ENCODE peak calls at places on chromosome 10, in four cellular contexts. B, J, A and P are unnamed samples.

GRCh38 chr10:77513783-77514331 is 123.8 kb downstream of the KCNMA1 start:
- DNase-seq in B (peak), J (no peak), A (peak), P (peak)

GRCh38 chr10:30705086-30705624 is 75.6 kb upstream of the LYZL2 start:
- DNase-seq in B (no peak), J (no peak), A (no peak), P (no peak)

GRCh38 chr10:31467791-31468535 is 148.9 kb downstream of the ZEB1 start:
- DNase-seq in B (no peak), J (no peak), A (no peak), P (no peak)

GRCh38 chr10:103619424-103620356 is 126.2 kb downstream of the NEURL1 start:
- DNase-seq in B (no peak), J (no peak), A (no peak), P (no peak)

GRCh38 chr10:17607603-17608332 is 9.4 kb downstream of the HACD1 start:
- DNase-seq in B (peak), J (peak), A (no peak), P (peak)

GRCh38 chr10:97713351-97713827 is at the start of gene MARVELD1:
- DNase-seq in B (peak), J (peak), A (peak), P (peak)

GRCh38 chr10:84845628-84846261 is 517.4 kb downstream of the CCSER2 start:
- DNase-seq in B (no peak), J (no peak), A (no peak), P (no peak)

GRCh38 chr10:96491303-96491702 is 22.4 kb downstream of the TLL2 start:
- DNase-seq in B (no peak), J (no peak), A (no peak), P (peak)

GRCh38 chr10:95346715-95347401 is 56.1 kb upstream of the PDLIM1 start:
- DNase-seq in B (no peak), J (no peak), A (no peak), P (no peak)

GRCh38 chr10:97434557-97434956 is 8.6 kb downstream of the PGAM1 start:
- DNase-seq in B (no peak), J (no peak), A (no peak), P (no peak)

GRCh38 chr10:91579351-91579985 is 53.4 kb downstream of the PPP1R3C start:
- DNase-seq in B (no peak), J (no peak), A (no peak), P (no peak)

DNA sequence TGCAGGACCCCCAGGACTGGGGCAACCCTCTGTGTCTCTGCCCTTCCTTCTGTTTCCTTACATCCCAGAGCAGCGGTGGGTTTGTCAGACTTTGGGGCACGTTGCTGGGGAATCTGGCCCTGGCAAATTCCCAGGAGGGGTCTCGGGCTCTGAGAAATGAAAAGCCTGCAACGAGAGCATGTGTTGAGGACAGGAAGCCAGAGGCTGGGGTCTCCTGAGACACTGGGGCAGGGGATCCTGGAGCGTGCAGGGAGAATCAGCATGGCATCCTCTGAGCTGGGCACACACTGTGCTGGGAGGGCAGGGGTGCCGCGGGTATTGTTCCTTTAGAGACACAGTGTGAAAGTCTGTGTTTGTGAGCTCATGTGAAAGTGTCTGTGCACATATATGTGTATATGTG is 279.9 kb upstream of the PPP2R2D start:
- DNase-seq in B (no peak), J (no peak), A (no peak), P (no peak)
- H3K4me3 ChIP-seq in B (no peak), J (no peak), A (no peak), P (no peak)

DNA sequence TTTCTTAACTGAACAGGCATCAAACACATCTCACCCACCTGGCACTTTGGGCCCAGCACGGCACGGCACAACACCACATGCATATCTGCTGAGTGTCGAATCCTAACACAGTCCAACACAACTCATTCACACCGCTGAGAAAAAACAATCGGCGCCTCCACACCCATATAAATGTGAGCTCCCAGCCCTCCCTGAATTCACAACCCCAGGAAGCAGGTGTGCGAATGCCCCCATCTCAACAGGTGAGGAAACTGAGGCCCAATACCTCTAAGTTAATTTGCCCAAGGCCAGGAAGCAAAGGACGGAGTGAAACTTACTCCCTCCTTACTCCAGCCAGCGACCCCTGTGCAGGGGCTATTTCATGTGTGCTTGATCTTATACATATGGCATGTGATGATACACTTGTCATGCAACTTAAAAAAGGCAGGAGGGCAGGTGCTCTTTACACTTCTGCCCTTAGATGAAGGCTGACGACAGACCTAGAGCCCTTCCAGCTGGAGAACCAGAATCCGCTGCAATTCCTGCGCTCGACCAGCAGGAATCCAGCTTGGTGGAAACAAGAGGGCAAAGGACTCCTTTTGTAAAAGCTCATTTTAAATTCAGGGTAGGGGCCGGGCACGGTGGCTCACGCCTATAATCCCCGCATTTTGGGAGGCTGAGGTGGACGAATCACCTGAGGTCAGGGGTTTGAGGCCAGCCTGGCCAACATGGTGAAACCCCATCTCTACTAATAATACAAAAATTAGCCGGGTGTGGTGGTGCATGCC is 116.0 kb downstream of the LARP4B start:
- DNase-seq in B (peak), J (no peak), A (no peak), P (no peak)
- TF ChIP-seq CTCF in B (no peak), J (no peak), A (no peak), P (no peak)

GRCh38 chr10:100745882-100746412 is 565 bp downstream of the PAX2 start:
- DNase-seq in B (no peak), J (no peak), A (no peak), P (no peak)

GRCh38 chr10:100742936-100743335 is 2.4 kb upstream of the PAX2 start:
- DNase-seq in B (no peak), J (no peak), A (no peak), P (no peak)

GRCh38 chr10:100743626-100744135 is 1.7 kb upstream of the PAX2 start:
- DNase-seq in B (peak), J (peak), A (no peak), P (peak)

GRCh38 chr10:100744980-100745881 is at the start of gene PAX2:
- DNase-seq in B (peak), J (no peak), A (no peak), P (no peak)

GRCh38 chr10:100744136-100744979 is 1.0 kb upstream of the PAX2 start:
- DNase-seq in B (peak), J (no peak), A (no peak), P (no peak)
- H3K4me3 ChIP-seq in B (peak), J (no peak), A (peak), P (no peak)

GRCh38 chr10:90437452-90437851 is 420.4 kb downstream of the HTR7 start:
- DNase-seq in B (no peak), J (no peak), A (no peak), P (no peak)
- TF ChIP-seq CTCF in B (no peak), J (no peak), A (no peak), P (no peak)

DNA sequence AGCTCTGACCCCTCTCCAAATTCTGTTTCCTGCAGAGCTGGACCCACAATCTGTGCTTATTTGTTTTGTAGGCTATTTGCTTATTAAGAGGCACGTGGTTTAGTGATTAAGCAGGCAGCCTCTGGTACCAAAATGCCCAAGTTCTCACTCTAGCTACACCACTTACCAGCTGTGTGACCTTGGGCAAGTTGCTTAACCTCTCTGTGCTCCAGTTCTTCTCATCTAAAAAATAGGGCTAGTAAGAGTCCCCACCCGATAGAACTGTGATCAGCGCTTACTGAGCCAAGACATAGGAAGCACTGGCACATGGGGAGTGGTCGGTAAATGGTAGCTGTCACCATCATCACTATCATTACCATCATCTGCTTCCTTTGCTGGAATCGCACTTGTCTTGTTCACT is 20.8 kb downstream of the C10orf105 start:
- DNase-seq in B (no peak), J (no peak), A (no peak), P (no peak)
- H3K4me3 ChIP-seq in B (no peak), J (no peak), A (no peak), P (no peak)

GRCh38 chr10:19688344-19688743 is 127.9 kb upstream of the PLXDC2 start:
- DNase-seq in B (no peak), J (no peak), A (no peak), P (no peak)

GRCh38 chr10:19683326-19683725 is 132.9 kb upstream of the PLXDC2 start:
- DNase-seq in B (no peak), J (no peak), A (no peak), P (no peak)

GRCh38 chr10:19689231-19689630 is 127.0 kb upstream of the PLXDC2 start:
- DNase-seq in B (no peak), J (no peak), A (no peak), P (no peak)

GRCh38 chr10:19683965-19684364 is 132.3 kb upstream of the PLXDC2 start:
- DNase-seq in B (no peak), J (no peak), A (no peak), P (no peak)
- TF ChIP-seq CTCF in B (no peak), J (no peak), A (no peak), P (peak)

DNA sequence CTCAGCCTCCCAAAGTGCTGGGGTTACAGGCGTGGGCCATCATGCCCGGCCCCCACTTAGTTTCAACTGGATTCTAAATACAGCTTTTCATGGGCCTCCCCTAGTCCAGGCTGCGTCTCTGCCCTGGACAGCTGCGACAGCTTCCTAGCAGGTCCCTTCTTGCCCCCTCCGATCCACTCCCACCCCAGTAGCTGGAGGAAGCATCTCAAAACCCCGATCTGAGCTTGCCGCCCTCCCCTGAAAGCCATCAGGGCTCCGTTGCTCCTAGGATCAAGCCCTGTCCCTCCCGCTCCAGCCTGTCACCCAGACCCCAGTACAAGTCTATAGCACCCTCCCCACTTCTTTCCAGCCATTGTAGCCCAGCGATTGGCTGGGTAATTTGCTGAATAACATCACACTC is 64.5 kb downstream of the VWA2 start:
- DNase-seq in B (no peak), J (no peak), A (no peak), P (no peak)
- H3K4me3 ChIP-seq in B (no peak), J (no peak), A (peak), P (no peak)